ENCODE peak calls at places on chromosomes 4 and X, in seven cellular contexts. One of them, this sample, is unnamed.

GRCh38 chrX:118975831-118976598 is 1.6 kb downstream of the LONRF3 start:
- DNase-seq in fibroblast of pulmonary artery: peak
- DNase-seq in AG10803: peak
- DNase-seq in lower lobe of right lung: peak
- DNase-seq in stomach: peak
- DNase-seq in upper lobe of left lung: peak
- DNase-seq in brain microvascular endothelial cell: no peak
- DNase-seq in this sample: no peak

GRCh38 chrX:131477498-131477897 is 66.4 kb upstream of the OR13H1 start:
- DNase-seq in lower lobe of right lung: no peak
- DNase-seq in brain microvascular endothelial cell: no peak
- DNase-seq in upper lobe of left lung: no peak
- DNase-seq in stomach: no peak
- DNase-seq in AG10803: no peak
- DNase-seq in fibroblast of pulmonary artery: no peak
- DNase-seq in this sample: no peak

GRCh38 chr4:75653845-75654503 is 19.2 kb downstream of the G3BP2 start:
- DNase-seq in stomach: no peak
- DNase-seq in brain microvascular endothelial cell: peak
- DNase-seq in AG10803: peak
- DNase-seq in fibroblast of pulmonary artery: peak
- DNase-seq in upper lobe of left lung: no peak
- DNase-seq in lower lobe of right lung: no peak
- DNase-seq in this sample: peak

GRCh38 chr4:129218355-129218754 is 122.4 kb downstream of the C4orf33 start:
- DNase-seq in fibroblast of pulmonary artery: peak
- DNase-seq in lower lobe of right lung: no peak
- DNase-seq in AG10803: no peak
- DNase-seq in upper lobe of left lung: no peak
- DNase-seq in stomach: no peak
- DNase-seq in brain microvascular endothelial cell: peak
- DNase-seq in this sample: peak

GRCh38 chrX:71992711-71993110 is 82.1 kb downstream of the NHSL2 start:
- DNase-seq in AG10803: no peak
- DNase-seq in stomach: no peak
- DNase-seq in fibroblast of pulmonary artery: no peak
- DNase-seq in upper lobe of left lung: no peak
- DNase-seq in brain microvascular endothelial cell: no peak
- DNase-seq in lower lobe of right lung: no peak
- DNase-seq in this sample: no peak

GRCh38 chr4:156377036-156377700 is 423.5 kb upstream of the CTSO start:
- DNase-seq in brain microvascular endothelial cell: peak
- DNase-seq in stomach: no peak
- DNase-seq in upper lobe of left lung: no peak
- DNase-seq in fibroblast of pulmonary artery: peak
- DNase-seq in AG10803: peak
- DNase-seq in lower lobe of right lung: no peak
- DNase-seq in this sample: peak

GRCh38 chrX:44474410-44474809 is 68.2 kb downstream of the FUNDC1 start:
- DNase-seq in stomach: no peak
- DNase-seq in fibroblast of pulmonary artery: peak
- DNase-seq in lower lobe of right lung: no peak
- DNase-seq in AG10803: peak
- DNase-seq in upper lobe of left lung: no peak
- DNase-seq in brain microvascular endothelial cell: no peak
- DNase-seq in this sample: no peak

GRCh38 chrX:118634336-118634735 is 93.1 kb upstream of the IL13RA1 start:
- DNase-seq in lower lobe of right lung: no peak
- DNase-seq in upper lobe of left lung: no peak
- DNase-seq in stomach: no peak
- DNase-seq in AG10803: no peak
- DNase-seq in brain microvascular endothelial cell: no peak
- DNase-seq in fibroblast of pulmonary artery: no peak
- DNase-seq in this sample: no peak

GRCh38 chrX:68387786-68388185 is 45.5 kb downstream of the OPHN1 start:
- DNase-seq in brain microvascular endothelial cell: no peak
- DNase-seq in AG10803: peak
- DNase-seq in stomach: no peak
- DNase-seq in lower lobe of right lung: no peak
- DNase-seq in fibroblast of pulmonary artery: no peak
- DNase-seq in upper lobe of left lung: no peak
- DNase-seq in this sample: no peak

GRCh38 chr4:2285665-2286381 is 23.9 kb upstream of the MXD4 start:
- DNase-seq in AG10803: no peak
- DNase-seq in lower lobe of right lung: peak
- DNase-seq in stomach: no peak
- DNase-seq in upper lobe of left lung: peak
- DNase-seq in brain microvascular endothelial cell: no peak
- DNase-seq in fibroblast of pulmonary artery: no peak
- DNase-seq in this sample: no peak

GRCh38 chrX:39603291-39603690 is 494.5 kb downstream of the BCOR start:
- DNase-seq in AG10803: peak
- DNase-seq in upper lobe of left lung: no peak
- DNase-seq in stomach: no peak
- DNase-seq in fibroblast of pulmonary artery: no peak
- DNase-seq in brain microvascular endothelial cell: no peak
- DNase-seq in lower lobe of right lung: no peak
- DNase-seq in this sample: no peak

GRCh38 chr4:1239141-1239948 is 9.6 kb downstream of the CTBP1 start:
- DNase-seq in brain microvascular endothelial cell: no peak
- DNase-seq in stomach: no peak
- DNase-seq in AG10803: no peak
- DNase-seq in fibroblast of pulmonary artery: no peak
- DNase-seq in lower lobe of right lung: no peak
- DNase-seq in upper lobe of left lung: peak
- DNase-seq in this sample: no peak

GRCh38 chr4:48831532-48832015 is 686 bp downstream of the OCIAD1 start:
- DNase-seq in lower lobe of right lung: no peak
- DNase-seq in upper lobe of left lung: no peak
- DNase-seq in brain microvascular endothelial cell: no peak
- DNase-seq in fibroblast of pulmonary artery: peak
- DNase-seq in AG10803: peak
- DNase-seq in stomach: no peak
- DNase-seq in this sample: peak

GRCh38 chr4:30866444-30866843 is 146.3 kb downstream of the PCDH7 start:
- DNase-seq in stomach: no peak
- DNase-seq in brain microvascular endothelial cell: no peak
- DNase-seq in fibroblast of pulmonary artery: peak
- DNase-seq in upper lobe of left lung: no peak
- DNase-seq in lower lobe of right lung: no peak
- DNase-seq in AG10803: no peak
- DNase-seq in this sample: peak

GRCh38 chrX:103779156-103779555 is 2.5 kb downstream of the PLP1 start:
- DNase-seq in AG10803: no peak
- DNase-seq in stomach: no peak
- DNase-seq in fibroblast of pulmonary artery: peak
- DNase-seq in upper lobe of left lung: no peak
- DNase-seq in brain microvascular endothelial cell: peak
- DNase-seq in lower lobe of right lung: no peak
- DNase-seq in this sample: peak

GRCh38 chr4:26061248-26061986 is 147.4 kb downstream of the SMIM20 start:
- DNase-seq in stomach: no peak
- DNase-seq in fibroblast of pulmonary artery: peak
- DNase-seq in lower lobe of right lung: no peak
- DNase-seq in brain microvascular endothelial cell: peak
- DNase-seq in upper lobe of left lung: no peak
- DNase-seq in AG10803: no peak
- DNase-seq in this sample: peak

GRCh38 chrX:72201836-72202536 is 20.4 kb downstream of the PIN4 start:
- DNase-seq in AG10803: peak
- DNase-seq in stomach: no peak
- DNase-seq in lower lobe of right lung: no peak
- DNase-seq in upper lobe of left lung: no peak
- DNase-seq in fibroblast of pulmonary artery: peak
- DNase-seq in brain microvascular endothelial cell: peak
- DNase-seq in this sample: peak

GRCh38 chr4:150069361-150069760 is 8.9 kb upstream of the DCLK2 start:
- DNase-seq in upper lobe of left lung: no peak
- DNase-seq in brain microvascular endothelial cell: no peak
- DNase-seq in AG10803: no peak
- DNase-seq in fibroblast of pulmonary artery: no peak
- DNase-seq in stomach: no peak
- DNase-seq in lower lobe of right lung: no peak
- DNase-seq in this sample: no peak

GRCh38 chr4:33411182-33411581 is 2691.0 kb downstream of the PCDH7 start:
- DNase-seq in AG10803: no peak
- DNase-seq in brain microvascular endothelial cell: no peak
- DNase-seq in lower lobe of right lung: no peak
- DNase-seq in stomach: no peak
- DNase-seq in fibroblast of pulmonary artery: peak
- DNase-seq in upper lobe of left lung: no peak
- DNase-seq in this sample: peak

GRCh38 chr4:152945639-152946038 is 9.5 kb downstream of the FHDC1 start:
- DNase-seq in upper lobe of left lung: no peak
- DNase-seq in lower lobe of right lung: no peak
- DNase-seq in brain microvascular endothelial cell: no peak
- DNase-seq in AG10803: no peak
- DNase-seq in fibroblast of pulmonary artery: no peak
- DNase-seq in stomach: no peak
- DNase-seq in this sample: no peak

GRCh38 chr4:152944678-152945320 is 8.7 kb downstream of the FHDC1 start:
- DNase-seq in fibroblast of pulmonary artery: no peak
- DNase-seq in stomach: no peak
- DNase-seq in upper lobe of left lung: no peak
- DNase-seq in brain microvascular endothelial cell: no peak
- DNase-seq in AG10803: no peak
- DNase-seq in lower lobe of right lung: no peak
- DNase-seq in this sample: no peak

GRCh38 chr4:152946460-152946859 is 10.3 kb downstream of the FHDC1 start:
- DNase-seq in brain microvascular endothelial cell: no peak
- DNase-seq in stomach: no peak
- DNase-seq in upper lobe of left lung: no peak
- DNase-seq in AG10803: no peak
- DNase-seq in fibroblast of pulmonary artery: no peak
- DNase-seq in lower lobe of right lung: no peak
- DNase-seq in this sample: no peak

GRCh38 chr4:152942346-152942745 is 6.2 kb downstream of the FHDC1 start:
- DNase-seq in AG10803: no peak
- DNase-seq in lower lobe of right lung: no peak
- DNase-seq in brain microvascular endothelial cell: no peak
- DNase-seq in upper lobe of left lung: no peak
- DNase-seq in stomach: no peak
- DNase-seq in fibroblast of pulmonary artery: no peak
- DNase-seq in this sample: no peak

DNA sequence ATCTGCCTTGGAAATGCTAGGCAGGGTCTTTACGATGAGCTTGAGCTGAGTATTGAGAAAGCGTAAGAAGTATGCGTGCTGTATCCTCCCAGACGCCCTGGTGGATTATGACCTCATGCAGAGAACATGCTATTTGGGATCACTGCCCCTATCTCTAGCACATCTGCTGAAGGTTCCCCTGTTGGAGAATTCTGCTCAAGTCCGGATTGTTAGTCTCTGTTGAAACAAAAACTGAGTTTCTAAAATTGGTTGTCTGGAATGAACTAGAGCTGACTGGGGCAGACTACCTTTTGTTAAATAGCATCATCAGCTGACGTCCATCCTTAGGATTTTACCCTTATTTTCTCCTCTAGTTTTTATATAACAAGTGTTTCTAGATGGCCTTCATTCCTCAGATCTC is 7.5 kb downstream of the FHDC1 start:
- DNase-seq in stomach: no peak
- DNase-seq in lower lobe of right lung: no peak
- DNase-seq in AG10803: peak
- DNase-seq in brain microvascular endothelial cell: peak
- DNase-seq in fibroblast of pulmonary artery: no peak
- DNase-seq in upper lobe of left lung: no peak
- DNase-seq in this sample: no peak
- H3K4me3 ChIP-seq in stomach: no peak
- H3K4me3 ChIP-seq in lower lobe of right lung: no peak
- H3K4me3 ChIP-seq in AG10803: peak
- H3K4me3 ChIP-seq in brain microvascular endothelial cell: no peak
- H3K4me3 ChIP-seq in fibroblast of pulmonary artery: no peak
- H3K4me3 ChIP-seq in upper lobe of left lung: no peak
- H3K4me3 ChIP-seq in this sample: no peak

GRCh38 chr4:38514465-38515146 is 149.4 kb upstream of the KLF3 start:
- DNase-seq in brain microvascular endothelial cell: no peak
- DNase-seq in fibroblast of pulmonary artery: no peak
- DNase-seq in lower lobe of right lung: no peak
- DNase-seq in upper lobe of left lung: no peak
- DNase-seq in stomach: no peak
- DNase-seq in AG10803: no peak
- DNase-seq in this sample: no peak
- TF ChIP-seq CTCF in brain microvascular endothelial cell: no peak
- TF ChIP-seq CTCF in fibroblast of pulmonary artery: no peak
- TF ChIP-seq CTCF in lower lobe of right lung: no peak
- TF ChIP-seq CTCF in upper lobe of left lung: no peak
- TF ChIP-seq CTCF in stomach: no peak
- TF ChIP-seq CTCF in AG10803: no peak
- TF ChIP-seq CTCF in this sample: no peak

DNA sequence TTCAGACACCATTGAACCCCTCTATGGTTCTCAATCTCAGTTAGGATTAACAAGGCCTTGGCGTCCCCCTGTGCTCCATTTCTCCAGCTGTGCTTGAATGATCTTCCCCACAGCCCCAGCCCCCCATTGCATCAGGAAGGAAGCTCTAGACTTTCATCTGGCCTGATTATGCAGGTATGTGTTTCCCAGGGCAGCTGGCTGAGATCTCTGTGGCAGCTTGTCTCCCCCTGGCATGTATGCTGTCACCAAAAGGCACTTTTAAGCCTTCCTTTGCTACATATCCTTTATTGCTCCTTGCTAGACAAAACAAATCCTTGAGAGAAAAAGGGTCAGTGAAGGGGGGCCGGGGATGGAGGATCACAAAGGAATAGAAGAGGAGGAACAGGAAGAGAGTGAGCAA is 1056.0 kb upstream of the SLIT2 start:
- DNase-seq in brain microvascular endothelial cell: no peak
- DNase-seq in stomach: no peak
- DNase-seq in fibroblast of pulmonary artery: no peak
- DNase-seq in upper lobe of left lung: no peak
- DNase-seq in AG10803: no peak
- DNase-seq in lower lobe of right lung: no peak
- DNase-seq in this sample: no peak
- H3K4me3 ChIP-seq in brain microvascular endothelial cell: no peak
- H3K4me3 ChIP-seq in stomach: no peak
- H3K4me3 ChIP-seq in fibroblast of pulmonary artery: no peak
- H3K4me3 ChIP-seq in upper lobe of left lung: no peak
- H3K4me3 ChIP-seq in AG10803: no peak
- H3K4me3 ChIP-seq in lower lobe of right lung: no peak
- H3K4me3 ChIP-seq in this sample: no peak

DNA sequence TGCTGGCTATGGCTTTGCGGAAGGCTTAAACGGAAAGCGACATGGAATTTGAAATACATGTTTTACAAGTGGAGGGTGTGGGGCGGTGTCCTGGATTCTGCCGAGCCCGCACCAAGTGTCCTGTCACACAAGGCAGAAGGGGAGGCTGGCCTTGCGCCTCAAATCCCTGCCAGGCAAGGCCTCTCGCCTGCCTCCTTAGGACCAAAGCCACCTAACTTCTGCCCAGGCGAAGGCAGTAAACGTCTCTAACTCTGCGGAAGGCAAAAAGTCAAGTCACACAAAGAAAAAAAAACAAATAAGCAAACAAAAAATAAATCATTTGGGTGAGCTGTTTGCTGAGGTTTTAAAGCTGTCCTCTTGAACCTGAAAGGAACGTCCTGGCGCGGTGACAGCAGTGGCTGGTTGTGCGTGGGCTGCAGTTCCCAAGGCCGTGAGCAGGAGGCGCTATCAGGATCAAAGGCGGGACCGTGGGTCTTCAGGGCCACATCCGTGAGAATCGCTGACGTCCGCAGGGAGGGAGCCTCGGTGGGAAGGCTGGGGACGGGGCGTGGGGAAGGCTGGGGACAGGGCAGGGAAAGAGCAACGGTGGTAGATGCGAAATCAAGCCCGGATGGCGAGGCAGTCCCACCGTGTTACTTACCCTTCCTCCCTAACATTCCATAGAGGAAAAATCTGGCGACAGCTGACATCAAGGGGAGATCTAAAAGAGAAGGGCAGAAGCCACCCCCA is 99.1 kb downstream of the TRAPPC11 start:
- DNase-seq in brain microvascular endothelial cell: no peak
- DNase-seq in upper lobe of left lung: peak
- DNase-seq in stomach: no peak
- DNase-seq in AG10803: no peak
- DNase-seq in lower lobe of right lung: no peak
- DNase-seq in fibroblast of pulmonary artery: peak
- DNase-seq in this sample: no peak
- TF ChIP-seq CTCF in brain microvascular endothelial cell: peak
- TF ChIP-seq CTCF in upper lobe of left lung: no peak
- TF ChIP-seq CTCF in stomach: no peak
- TF ChIP-seq CTCF in AG10803: peak
- TF ChIP-seq CTCF in lower lobe of right lung: no peak
- TF ChIP-seq CTCF in fibroblast of pulmonary artery: peak
- TF ChIP-seq CTCF in this sample: peak

This sample was measured in astrocyte of the spinal cord.